ENCODE peak calls at places on chromosomes 13 and 19, in seven cellular contexts. C, R, F, H, I, K and Y are unnamed samples.
A peak's percentile ranks its signal among the peaks of the same experiment; 100 is the strongest.

GRCh38 chr13:100197591-100198365 is 108.9 kb downstream of the PCCA start:
- DNase-seq in F (no peak), C (no peak), K (no peak), I (no peak), H (no peak), R (no peak), Y (no peak)

GRCh38 chr19:29860492-29860891 is 48.7 kb downstream of the CCNE1 start:
- DNase-seq in F (no peak), R (no peak), H (no peak), K (no peak), I (peak; percentile 82), C (peak; percentile 67), Y (peak; percentile 44)

GRCh38 chr19:47122359-47123335 is 8.0 kb upstream of the SAE1 start:
- DNase-seq in K (no peak), I (no peak), R (no peak), H (no peak), C (no peak), F (peak; percentile 71), Y (no peak)

GRCh38 chr13:31369213-31369612 is 169.4 kb downstream of the B3GLCT start:
- DNase-seq in H (no peak), I (no peak), R (no peak), C (no peak), F (no peak), K (no peak), Y (no peak)

GRCh38 chr19:7900401-7900870 is 3.2 kb upstream of the MAP2K7 start:
- DNase-seq in R (no peak), F (no peak), K (no peak), C (no peak), H (peak; percentile 87), I (no peak), Y (no peak)

GRCh38 chr19:44856438-44857083 is 10.5 kb downstream of the NECTIN2 start:
- DNase-seq in H (no peak), I (peak; percentile 32), K (no peak), R (no peak), F (peak; percentile 62), C (no peak), Y (no peak)

GRCh38 chr19:5121286-5122120 is 152.6 kb downstream of the KDM4B start:
- DNase-seq in C (no peak), K (no peak), I (no peak), H (no peak), R (no peak), F (no peak), Y (no peak)

GRCh38 chr13:92769064-92769463 is 457.5 kb upstream of the GPC6 start:
- DNase-seq in R (no peak), H (no peak), K (no peak), I (no peak), F (no peak), C (no peak), Y (no peak)

GRCh38 chr13:50596103-50596502 is 247.4 kb downstream of the DLEU7 start:
- DNase-seq in K (no peak), H (no peak), C (no peak), F (no peak), R (no peak), I (no peak), Y (no peak)

GRCh38 chr19:32104465-32105235 is 240.8 kb upstream of the ZNF507 start:
- DNase-seq in F (peak; percentile 5), K (no peak), C (no peak), R (no peak), H (no peak), I (no peak), Y (no peak)

GRCh38 chr19:14346279-14346678 is 35.0 kb upstream of the ADGRE5 start:
- DNase-seq in F (no peak), C (no peak), I (no peak), R (no peak), K (no peak), H (no peak), Y (no peak)

GRCh38 chr19:18117692-18118378 is 20.3 kb downstream of the MAST3 start:
- DNase-seq in H (peak; percentile 96), K (peak; percentile 100), F (peak; percentile 74), R (peak; percentile 93), C (peak; percentile 98), I (peak; percentile 98), Y (peak; percentile 95)

GRCh38 chr13:49443327-49443688 is 556 bp downstream of the CAB39L start:
- DNase-seq in C (no peak), R (no peak), I (no peak), K (peak; percentile 15), H (no peak), F (no peak), Y (peak; percentile 65)

GRCh38 chr13:106570354-106570822 is 2.5 kb upstream of the ARGLU1 start:
- DNase-seq in K (no peak), I (peak; percentile 55), H (peak; percentile 90), C (peak; percentile 95), R (peak; percentile 58), F (no peak), Y (no peak)

GRCh38 chr13:23651887-23652286 is 81.7 kb downstream of the TNFRSF19 start:
- DNase-seq in C (no peak), F (no peak), R (no peak), I (no peak), K (no peak), H (no peak), Y (no peak)

GRCh38 chr19:50203281-50204080 is at the start of gene MYH14:
- DNase-seq in I (peak; percentile 96), H (peak; percentile 92), K (no peak), C (peak; percentile 98), R (no peak), F (peak; percentile 9), Y (no peak)

GRCh38 chr13:107043016-107043957 is 475.4 kb upstream of the ARGLU1 start:
- DNase-seq in H (no peak), K (no peak), I (no peak), C (no peak), R (no peak), F (peak; percentile 3), Y (no peak)

GRCh38 chr13:30697177-30697953 is 38.0 kb upstream of the ALOX5AP start:
- DNase-seq in F (no peak), H (no peak), I (no peak), C (peak; percentile 37), K (no peak), R (no peak), Y (no peak)

GRCh38 chr13:29993716-29994488 is 143.5 kb upstream of the UBL3 start:
- DNase-seq in H (no peak), K (no peak), F (peak; percentile 57), R (no peak), C (no peak), I (no peak), Y (no peak)

GRCh38 chr19:41928221-41928683 is at the start of gene ERFL:
- DNase-seq in F (no peak), H (no peak), K (no peak), I (peak; percentile 75), C (peak; percentile 64), R (no peak), Y (no peak)
- TF ChIP-seq CTCF in F (no peak), H (no peak), K (peak; percentile 18), I (peak; percentile 17), C (no peak), R (no peak), Y (no peak)

GRCh38 chr19:43766755-43767043 is 11.9 kb upstream of the SMG9 start:
- DNase-seq in F (no peak), H (no peak), R (no peak), I (no peak), C (no peak), K (no peak), Y (no peak)
- TF ChIP-seq CTCF in F (no peak), H (no peak), R (no peak), I (no peak), C (no peak), K (no peak), Y (no peak)

GRCh38 chr19:43425567-43426392 is 11.1 kb downstream of the TEX101 start:
- DNase-seq in K (no peak), I (no peak), C (peak; percentile 51), F (no peak), R (no peak), H (no peak), Y (no peak)
- TF ChIP-seq CTCF in K (peak; percentile 45), I (peak; percentile 37), C (peak; percentile 72), F (peak; percentile 58), R (peak; percentile 44), H (no peak), Y (peak; percentile 37)

GRCh38 chr19:1523412-1524205 is at the start of gene PLK5:
- DNase-seq in R (no peak), H (no peak), F (no peak), C (peak; percentile 73), K (no peak), I (peak; percentile 74), Y (no peak)
- TF ChIP-seq CTCF in R (no peak), H (no peak), F (no peak), C (no peak), K (no peak), I (no peak), Y (no peak)

GRCh38 chr19:13076320-13076719 is 26.3 kb downstream of the LYL1 start:
- DNase-seq in I (no peak), C (no peak), H (no peak), K (no peak), F (no peak), R (no peak), Y (no peak)
- TF ChIP-seq CTCF in I (no peak), C (no peak), H (no peak), K (no peak), F (no peak), R (no peak), Y (no peak)

DNA sequence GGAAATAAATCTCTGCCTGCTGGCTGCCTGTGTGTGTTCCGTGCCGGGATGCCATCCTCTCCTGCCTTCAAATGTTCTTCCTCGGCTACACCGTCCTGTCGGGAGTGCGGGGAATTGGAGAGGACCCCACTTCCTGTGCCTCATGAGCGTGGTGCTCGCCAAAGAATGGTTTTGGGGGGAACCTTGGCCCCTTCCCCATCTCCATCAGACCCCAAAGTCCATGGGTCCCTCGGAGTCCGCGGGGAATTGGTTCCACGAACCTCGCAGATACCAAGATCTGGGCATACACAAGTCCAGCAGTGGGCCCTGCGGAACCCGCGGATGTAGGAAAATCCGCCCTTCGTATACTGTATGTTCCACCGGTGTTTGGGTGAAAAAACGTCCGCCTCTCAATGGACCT is 2.3 kb upstream of the ZNF865 start:
- DNase-seq in I (no peak), R (no peak), F (no peak), K (no peak), H (no peak), C (no peak), Y (no peak)
- TF ChIP-seq CTCF in I (no peak), R (no peak), F (no peak), K (no peak), H (no peak), C (no peak), Y (no peak)

GRCh38 chr13:112781287-112781686 is 91.4 kb downstream of the ATP11A start:
- DNase-seq in C (no peak), I (no peak), R (no peak), K (peak; percentile 13), F (no peak), H (no peak), Y (no peak)
- TF ChIP-seq CTCF in C (no peak), I (no peak), R (no peak), K (no peak), F (no peak), H (no peak), Y (no peak)

DNA sequence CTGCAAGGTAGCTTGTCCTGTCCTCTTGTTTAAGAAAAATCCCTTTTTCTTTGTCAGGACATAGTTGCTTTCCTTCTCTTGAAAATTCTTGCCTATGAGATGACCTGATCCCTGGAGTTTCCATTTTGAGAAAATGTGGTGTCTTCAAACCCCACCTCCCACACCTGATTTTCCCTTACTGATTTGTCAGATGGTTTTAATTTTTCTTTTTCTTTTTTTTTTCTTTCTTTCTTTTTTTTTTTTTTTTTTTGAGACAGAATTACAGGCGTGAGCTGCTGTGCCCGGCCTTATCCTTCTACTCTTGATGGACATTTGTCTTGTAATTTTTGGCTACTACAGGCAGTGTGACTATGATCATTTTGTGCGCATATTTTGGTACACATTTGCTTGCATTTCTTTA is 1.2 kb downstream of the ZNF345 start:
- DNase-seq in K (no peak), R (no peak), I (no peak), C (no peak), H (no peak), F (no peak), Y (no peak)
- TF ChIP-seq CTCF in K (no peak), R (no peak), I (no peak), C (no peak), H (no peak), F (no peak), Y (no peak)